ENCODE peak calls at places on chromosomes 1 and 21, in nine cellular contexts. Q is HAP-1; O is CD8-positive, alpha-beta T cell; S is K562; C is Peyer's patch; R is upper lobe of left lung; Y is foreskin keratinocyte; E is pancreas; J is thoracic aorta. G is an unnamed sample. For H3K4me1, the result is how much of the 10 kb centered on the place peaks cover.

GRCh38 chr1:36365310-36365895 is 20.3 kb downstream of the STK40 start:
- DNase-seq in Q (no peak), O (no peak), S (no peak), C (no peak), R (no peak), Y (no peak), E (no peak), J (no peak), G (peak)

GRCh38 chr1:205523261-205523890 is 18.9 kb downstream of the CDK18 start:
- DNase-seq in Q (no peak), O (no peak), S (no peak), C (no peak), R (no peak), Y (no peak), E (peak), J (no peak), G (no peak)

GRCh38 chr1:19811206-19811851 is 3.8 kb downstream of the RNF186 start:
- DNase-seq in Q (peak), O (peak), S (peak), C (peak), R (peak), Y (no peak), E (peak), J (no peak), G (peak)

GRCh38 chr1:172642970-172643369 is 15.9 kb upstream of the FASLG start:
- DNase-seq in Q (no peak), O (no peak), S (no peak), C (no peak), R (no peak), Y (no peak), E (no peak), J (no peak), G (no peak)

GRCh38 chr21:43893536-43894205 is 28.6 kb downstream of the AGPAT3 start:
- DNase-seq in Q (no peak), O (no peak), S (peak), C (no peak), R (peak), Y (no peak), E (no peak), J (no peak), G (peak)

GRCh38 chr21:14114251-14114650 is 96.5 kb downstream of the LIPI start:
- DNase-seq in Q (no peak), O (no peak), S (no peak), C (no peak), R (no peak), Y (peak), E (no peak), J (no peak), G (no peak)

GRCh38 chr1:167297222-167298214 is 76.8 kb downstream of the POU2F1 start:
- DNase-seq in Q (peak), O (no peak), S (no peak), C (peak), R (peak), Y (no peak), E (no peak), J (no peak), G (peak)

GRCh38 chr1:219518168-219518905 is 94.6 kb downstream of the ZC3H11B start:
- DNase-seq in Q (no peak), O (no peak), S (no peak), C (no peak), R (no peak), Y (peak), E (no peak), J (no peak), G (peak)

GRCh38 chr1:68232354-68233148 is at the start of gene WLS:
- DNase-seq in Q (peak), O (no peak), S (no peak), C (peak), R (peak), Y (peak), E (peak), J (peak), G (peak)

GRCh38 chr21:16002872-16003466 is 273.2 kb downstream of the USP25 start:
- DNase-seq in Q (no peak), O (no peak), S (no peak), C (no peak), R (no peak), Y (no peak), E (no peak), J (no peak), G (peak)

GRCh38 chr1:66533804-66534745 is at the start of gene SGIP1:
- DNase-seq in Q (peak), O (no peak), S (peak), C (peak), R (peak), Y (no peak), E (peak), J (peak), G (peak)

GRCh38 chr1:81111818-81112217 is 688.9 kb upstream of the ADGRL2 start:
- DNase-seq in Q (no peak), O (no peak), S (no peak), C (no peak), R (no peak), Y (peak), E (no peak), J (no peak), G (no peak)

GRCh38 chr1:233879841-233880240 is 24.6 kb upstream of the SLC35F3 start:
- DNase-seq in Q (no peak), O (no peak), S (no peak), C (no peak), R (no peak), Y (no peak), E (no peak), J (no peak), G (no peak)

GRCh38 chr1:31054349-31054748 is 11.2 kb downstream of the PUM1 start:
- DNase-seq in Q (no peak), O (no peak), S (no peak), C (no peak), R (no peak), Y (no peak), E (no peak), J (no peak), G (peak)

GRCh38 chr1:222546091-222546490 is 1.8 kb downstream of the HHIPL2 start:
- DNase-seq in Q (no peak), O (no peak), S (no peak), C (no peak), R (no peak), Y (no peak), E (no peak), J (no peak), G (no peak)

GRCh38 chr21:46124083-46124925 is 26.4 kb downstream of the COL6A2 start:
- DNase-seq in Q (no peak), O (no peak), S (no peak), C (peak), R (peak), Y (no peak), E (peak), J (no peak), G (no peak)

GRCh38 chr1:167515461-167515860 is 2.9 kb downstream of the CD247 start:
- DNase-seq in Q (no peak), O (no peak), S (no peak), C (no peak), R (no peak), Y (no peak), E (no peak), J (no peak), G (no peak)

GRCh38 chr1:160205242-160205973 is at the start of gene PEA15:
- DNase-seq in Q (peak), O (peak), S (peak), C (peak), R (peak), Y (no peak), E (peak), J (no peak), G (peak)

GRCh38 chr1:10599194-10599861 is 124.6 kb downstream of the PEX14 start:
- DNase-seq in Q (no peak), O (no peak), S (no peak), C (no peak), R (peak), Y (peak), E (no peak), J (no peak), G (no peak)

GRCh38 chr1:3294450-3294849 is 160.0 kb upstream of the ARHGEF16 start:
- DNase-seq in Q (no peak), O (no peak), S (no peak), C (no peak), R (no peak), Y (no peak), E (peak), J (no peak), G (no peak)
- H3K4me1 ChIP-seq in Q (under half), O (under half), S (under half), C (under half), R (under half), Y (under half), E (under half), J (under half), G (half or more)

GRCh38 chr1:8423134-8423701 is 105.3 kb downstream of the SLC45A1 start:
- DNase-seq in Q (peak), O (no peak), S (no peak), C (peak), R (no peak), Y (no peak), E (peak), J (no peak), G (no peak)
- H3K4me1 ChIP-seq in Q (under half), O (half or more), S (under half), C (half or more), R (half or more), Y (under half), E (under half), J (under half), G (half or more)

GRCh38 chr1:53047737-53048344 is 14.2 kb upstream of the PODN start:
- DNase-seq in Q (no peak), O (no peak), S (no peak), C (no peak), R (no peak), Y (peak), E (no peak), J (no peak), G (peak)
- H3K4me1 ChIP-seq in Q (under half), O (under half), S (under half), C (under half), R (under half), Y (under half), E (under half), J (under half), G (under half)

DNA sequence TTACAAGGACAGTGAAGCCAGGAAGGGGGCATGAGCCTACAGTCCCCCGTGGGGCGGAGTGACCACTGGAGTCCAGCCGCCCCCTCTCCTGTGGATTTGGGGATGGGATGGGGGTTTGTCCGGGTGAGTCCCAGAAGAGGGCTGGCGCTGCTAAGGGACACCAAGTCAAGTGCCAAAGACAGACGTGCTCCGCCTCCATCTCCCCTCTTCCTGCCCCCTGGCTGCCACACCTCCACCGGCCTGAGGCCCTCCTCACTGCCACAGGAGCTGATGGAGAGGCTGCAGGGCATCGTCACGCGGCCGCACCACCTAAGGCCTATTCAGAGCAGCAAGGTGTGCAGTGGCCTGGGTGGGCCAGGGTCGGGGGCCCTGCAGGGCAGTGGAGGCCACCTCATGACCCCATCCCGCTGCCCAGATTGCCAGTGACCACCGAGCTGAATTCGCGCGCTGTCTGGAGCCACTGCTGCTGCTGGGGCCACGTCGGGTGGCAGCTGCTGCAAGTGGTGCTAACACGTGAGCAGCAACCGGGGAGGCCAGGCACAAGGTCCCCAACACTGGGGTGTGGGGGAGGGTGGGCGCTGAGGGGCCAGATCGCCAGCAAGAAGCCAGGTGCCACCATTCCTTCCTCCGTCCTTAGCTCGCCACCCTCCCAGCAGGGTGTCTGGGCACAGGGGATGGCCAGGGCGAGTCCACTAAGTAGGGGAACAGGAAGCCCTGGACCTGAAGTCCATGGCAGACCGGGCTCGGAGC is 4.9 kb downstream of the RNF207 start:
- DNase-seq in Q (no peak), O (no peak), S (no peak), C (no peak), R (no peak), Y (no peak), E (no peak), J (no peak), G (no peak)
- H3K4me1 ChIP-seq in Q (under half), O (under half), S (half or more), C (under half), R (under half), Y (under half), E (under half), J (under half), G (under half)

GRCh38 chr1:212291505-212292134 is 6.4 kb downstream of the PPP2R5A start:
- DNase-seq in Q (no peak), O (no peak), S (peak), C (no peak), R (no peak), Y (no peak), E (no peak), J (no peak), G (peak)
- H3K4me1 ChIP-seq in Q (under half), O (half or more), S (under half), C (half or more), R (half or more), Y (under half), E (half or more), J (half or more), G (under half)

DNA sequence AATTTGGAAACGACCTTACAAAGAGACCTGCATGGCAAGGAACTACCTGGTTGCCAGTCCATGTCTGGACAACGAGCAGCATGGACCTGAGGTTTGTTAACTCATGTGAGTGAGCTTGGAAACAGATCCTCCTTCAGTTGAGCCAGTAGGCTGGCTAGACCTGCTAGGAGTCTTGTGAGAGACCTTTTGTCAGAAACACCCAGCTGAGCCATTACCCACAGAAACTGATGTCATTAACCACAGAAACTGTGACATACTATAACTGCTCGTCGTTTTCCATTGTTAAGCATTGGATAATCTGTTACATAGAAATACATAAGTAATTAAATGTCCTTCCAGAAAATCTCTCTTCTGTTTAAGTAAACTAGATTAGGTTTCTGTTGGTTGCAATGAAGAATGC is 211.1 kb upstream of the C21orf91 start:
- DNase-seq in Q (no peak), O (no peak), S (no peak), C (no peak), R (no peak), Y (no peak), E (no peak), J (no peak), G (no peak)
- H3K4me1 ChIP-seq in Q (under half), O (under half), S (under half), C (under half), R (under half), Y (under half), E (under half), J (under half), G (under half)

GRCh38 chr1:178047403-178048093 is 46.4 kb upstream of the RASAL2 start:
- DNase-seq in Q (no peak), O (no peak), S (no peak), C (no peak), R (no peak), Y (no peak), E (no peak), J (no peak), G (no peak)
- H3K4me1 ChIP-seq in Q (under half), O (under half), S (under half), C (under half), R (under half), Y (under half), E (under half), J (under half), G (under half)

GRCh38 chr1:55314740-55315139 is 99.6 kb upstream of the USP24 start:
- DNase-seq in Q (no peak), O (no peak), S (no peak), C (no peak), R (no peak), Y (no peak), E (no peak), J (no peak), G (no peak)
- H3K4me1 ChIP-seq in Q (under half), O (under half), S (under half), C (under half), R (under half), Y (under half), E (under half), J (under half), G (under half)